ENCODE peak calls at places on chromosomes 4 and X, in four cellular contexts. Z, F, X and P are unnamed samples.

GRCh38 chr4:128862608-128863313 is 53.3 kb downstream of the JADE1 start:
- DNase-seq in X (peak), F (no peak), Z (no peak), P (peak)

GRCh38 chr4:5019274-5019673 is at the start of gene CYTL1:
- DNase-seq in Z (no peak), X (no peak), F (no peak), P (no peak)

GRCh38 chrX:19870710-19871490 is 16.5 kb downstream of the SH3KBP1 start:
- DNase-seq in F (no peak), Z (no peak), X (no peak), P (no peak)

GRCh38 chr4:76518241-76518640 is 83.2 kb downstream of the SHROOM3 start:
- DNase-seq in X (no peak), F (no peak), Z (no peak), P (no peak)

GRCh38 chrX:53319614-53320542 is 38.5 kb upstream of the IQSEC2 start:
- DNase-seq in X (no peak), Z (peak), F (no peak), P (no peak)

GRCh38 chr4:42632653-42633382 is 24.1 kb downstream of the ATP8A1 start:
- DNase-seq in X (no peak), F (no peak), Z (no peak), P (no peak)

GRCh38 chrX:40108959-40109287 is 11.2 kb upstream of the BCOR start:
- DNase-seq in F (peak), X (peak), Z (peak), P (peak)

GRCh38 chrX:54995621-54996020 is 1.6 kb upstream of the PFKFB1 start:
- DNase-seq in Z (no peak), F (no peak), X (no peak), P (no peak)

GRCh38 chr4:163587867-163588266 is 93.4 kb downstream of the TMA16 start:
- DNase-seq in Z (no peak), X (no peak), F (no peak), P (no peak)

GRCh38 chr4:73452953-73453700 is 17.1 kb downstream of the AFP start:
- DNase-seq in F (no peak), X (no peak), Z (no peak), P (no peak)

GRCh38 chr4:3262208-3263052 is 13.5 kb downstream of the MSANTD1 start:
- DNase-seq in F (no peak), Z (peak), X (no peak), P (no peak)

GRCh38 chrX:31251336-31251735 is 179.5 kb upstream of the FTHL17 start:
- DNase-seq in Z (no peak), F (no peak), X (peak), P (no peak)

GRCh38 chrX:44244008-44244407 is 99.5 kb downstream of the EFHC2 start:
- DNase-seq in F (peak), Z (no peak), X (peak), P (no peak)

GRCh38 chr4:55444822-55445221 is 49.1 kb downstream of the TMEM165 start:
- DNase-seq in X (peak), Z (no peak), F (no peak), P (no peak)

GRCh38 chr4:143667461-143667860 is 33.0 kb downstream of the FREM3 start:
- DNase-seq in F (peak), Z (no peak), X (peak), P (no peak)

GRCh38 chrX:103585421-103586313 is at the start of gene TCEAL4:
- DNase-seq in F (peak), X (no peak), Z (peak), P (peak)

GRCh38 chrX:2541603-2542002 is 40.8 kb upstream of the DHRSX start:
- DNase-seq in X (no peak), F (no peak), Z (no peak), P (no peak)

GRCh38 chr4:18917689-18918088 is 896.1 kb upstream of the LCORL start:
- DNase-seq in F (no peak), Z (no peak), X (peak), P (no peak)

GRCh38 chr4:157043131-157043530 is 32.8 kb upstream of the GLRB start:
- DNase-seq in Z (no peak), X (peak), F (no peak), P (no peak)

GRCh38 chr4:31020363-31020762 is 300.2 kb downstream of the PCDH7 start:
- DNase-seq in Z (no peak), F (no peak), X (no peak), P (no peak)

GRCh38 chrX:35285289-35285962 is 342.8 kb downstream of the FAM47B start:
- DNase-seq in F (no peak), Z (peak), X (no peak), P (no peak)

GRCh38 chrX:2793752-2794151 is 35.0 kb upstream of the GYG2 start:
- DNase-seq in X (no peak), F (no peak), Z (no peak), P (no peak)

GRCh38 chr4:80333121-80333520 is 2.4 kb upstream of the CFAP299 start:
- DNase-seq in X (peak), Z (no peak), F (no peak), P (no peak)

GRCh38 chr4:11625206-11625605 is 196.5 kb upstream of the HS3ST1 start:
- DNase-seq in X (no peak), Z (no peak), F (no peak), P (no peak)

GRCh38 chr4:174669278-174669677 is 147.0 kb upstream of the HPGD start:
- DNase-seq in X (peak), Z (no peak), F (no peak), P (no peak)

GRCh38 chr4:105715692-105716278 is 7.2 kb downstream of the GSTCD start:
- DNase-seq in Z (no peak), F (no peak), X (peak), P (no peak)

GRCh38 chrX:135536883-135537282 is 16.4 kb downstream of the INTS6L start:
- DNase-seq in F (no peak), X (no peak), Z (no peak), P (no peak)

GRCh38 chrX:47539860-47540259 is 21.1 kb upstream of the ARAF start:
- DNase-seq in F (no peak), Z (no peak), X (peak), P (no peak)

GRCh38 chr4:2886622-2887021 is 43.0 kb downstream of the ADD1 start:
- DNase-seq in X (no peak), Z (no peak), F (no peak), P (no peak)

GRCh38 chr4:11455201-11455835 is 26.6 kb upstream of the HS3ST1 start:
- DNase-seq in Z (no peak), F (no peak), X (no peak), P (no peak)

GRCh38 chr4:24210332-24210902 is 320.6 kb upstream of the PPARGC1A start:
- DNase-seq in Z (peak), X (peak), F (peak), P (no peak)

GRCh38 chr4:56424697-56425514 is 10.5 kb downstream of the PPAT start:
- DNase-seq in F (peak), X (peak), Z (no peak), P (no peak)

GRCh38 chrX:23317799-23318724 is 16.6 kb upstream of the PTCHD1 start:
- DNase-seq in X (no peak), Z (no peak), F (no peak), P (no peak)

GRCh38 chr4:2688697-2689096 is 67.4 kb downstream of the TNIP2 start:
- DNase-seq in F (no peak), Z (peak), X (no peak), P (no peak)

GRCh38 chrX:21723097-21723496 is 34.8 kb downstream of the SMPX start:
- DNase-seq in F (no peak), Z (no peak), X (peak), P (no peak)

GRCh38 chrX:21799767-21800166 is 39.6 kb upstream of the MBTPS2 start:
- DNase-seq in X (no peak), Z (no peak), F (no peak), P (no peak)

GRCh38 chr4:16264798-16265197 is 38.5 kb upstream of the TAPT1 start:
- DNase-seq in Z (no peak), F (peak), X (peak), P (no peak)

GRCh38 chr4:176569301-176569700 is 223.4 kb downstream of the VEGFC start:
- DNase-seq in Z (no peak), F (no peak), X (no peak), P (no peak)